ENCODE peak calls at places on chromosomes 3 and 15, in nine cellular contexts. One of them, this sample, is unnamed.

GRCh38 chr3:32399030-32399620 is 7.5 kb downstream of the CMTM7 start:
- DNase-seq in Peyer's patch: no peak
- DNase-seq in body of pancreas: peak
- DNase-seq in left ventricle myocardium inferior: no peak
- DNase-seq in astrocyte of the spinal cord: peak
- DNase-seq in HepG2: peak
- DNase-seq in AG04450: no peak
- DNase-seq in heart left ventricle: no peak
- DNase-seq in adrenal gland: no peak
- DNase-seq in this sample: no peak

GRCh38 chr3:184687363-184688049 is 24.4 kb downstream of the MAGEF1 start:
- DNase-seq in AG04450: no peak
- DNase-seq in body of pancreas: no peak
- DNase-seq in left ventricle myocardium inferior: peak
- DNase-seq in adrenal gland: peak
- DNase-seq in astrocyte of the spinal cord: no peak
- DNase-seq in heart left ventricle: peak
- DNase-seq in Peyer's patch: peak
- DNase-seq in HepG2: no peak
- DNase-seq in this sample: no peak

GRCh38 chr3:72776-73175 is 123.8 kb upstream of the CHL1 start:
- DNase-seq in HepG2: no peak
- DNase-seq in adrenal gland: no peak
- DNase-seq in body of pancreas: no peak
- DNase-seq in heart left ventricle: no peak
- DNase-seq in Peyer's patch: no peak
- DNase-seq in AG04450: no peak
- DNase-seq in astrocyte of the spinal cord: peak
- DNase-seq in left ventricle myocardium inferior: no peak
- DNase-seq in this sample: no peak

GRCh38 chr15:48331796-48332641 is 790 bp downstream of the DUT start:
- DNase-seq in Peyer's patch: peak
- DNase-seq in HepG2: peak
- DNase-seq in adrenal gland: peak
- DNase-seq in astrocyte of the spinal cord: no peak
- DNase-seq in AG04450: no peak
- DNase-seq in heart left ventricle: peak
- DNase-seq in left ventricle myocardium inferior: peak
- DNase-seq in body of pancreas: peak
- DNase-seq in this sample: peak

GRCh38 chr15:64915518-64916227 is 4.0 kb downstream of the ANKDD1A start:
- DNase-seq in AG04450: no peak
- DNase-seq in Peyer's patch: no peak
- DNase-seq in heart left ventricle: no peak
- DNase-seq in HepG2: no peak
- DNase-seq in body of pancreas: no peak
- DNase-seq in left ventricle myocardium inferior: no peak
- DNase-seq in adrenal gland: no peak
- DNase-seq in astrocyte of the spinal cord: no peak
- DNase-seq in this sample: no peak

GRCh38 chr3:186044973-186045372 is 63.9 kb downstream of the ETV5 start:
- DNase-seq in heart left ventricle: no peak
- DNase-seq in astrocyte of the spinal cord: peak
- DNase-seq in HepG2: peak
- DNase-seq in adrenal gland: no peak
- DNase-seq in Peyer's patch: no peak
- DNase-seq in body of pancreas: peak
- DNase-seq in AG04450: peak
- DNase-seq in left ventricle myocardium inferior: no peak
- DNase-seq in this sample: no peak

GRCh38 chr15:73633991-73634495 is 854 bp upstream of the NPTN start:
- DNase-seq in HepG2: peak
- DNase-seq in heart left ventricle: no peak
- DNase-seq in body of pancreas: no peak
- DNase-seq in Peyer's patch: no peak
- DNase-seq in left ventricle myocardium inferior: no peak
- DNase-seq in AG04450: peak
- DNase-seq in astrocyte of the spinal cord: peak
- DNase-seq in adrenal gland: no peak
- DNase-seq in this sample: no peak

GRCh38 chr3:63328386-63328785 is 50.3 kb downstream of the SYNPR start:
- DNase-seq in left ventricle myocardium inferior: no peak
- DNase-seq in heart left ventricle: peak
- DNase-seq in Peyer's patch: no peak
- DNase-seq in AG04450: no peak
- DNase-seq in HepG2: no peak
- DNase-seq in astrocyte of the spinal cord: peak
- DNase-seq in adrenal gland: no peak
- DNase-seq in body of pancreas: no peak
- DNase-seq in this sample: no peak

GRCh38 chr3:36155515-36155914 is 224.8 kb upstream of the STAC start:
- DNase-seq in HepG2: no peak
- DNase-seq in heart left ventricle: no peak
- DNase-seq in body of pancreas: no peak
- DNase-seq in AG04450: no peak
- DNase-seq in adrenal gland: no peak
- DNase-seq in left ventricle myocardium inferior: no peak
- DNase-seq in Peyer's patch: no peak
- DNase-seq in astrocyte of the spinal cord: no peak
- DNase-seq in this sample: no peak

DNA sequence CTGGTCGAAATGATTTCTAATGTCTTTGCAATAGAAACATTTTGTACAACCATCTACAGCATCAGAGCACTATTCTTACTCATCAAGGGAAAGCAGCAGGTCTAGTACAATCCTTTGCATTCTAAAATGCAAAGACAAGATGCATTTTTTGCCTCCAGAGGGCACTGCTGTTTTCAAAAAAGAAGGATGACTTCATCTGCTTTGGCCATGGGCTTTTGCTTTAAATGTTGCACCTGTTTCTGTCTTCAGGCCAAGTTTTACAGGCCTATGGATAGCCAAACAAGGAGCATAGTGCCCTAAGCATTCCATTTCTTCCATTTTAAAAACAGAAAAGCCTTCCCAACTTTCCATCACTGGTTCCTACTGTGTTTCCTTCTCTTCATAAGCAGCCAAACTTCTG is 3.4 kb downstream of the PARP9 start:
- DNase-seq in body of pancreas: peak
- DNase-seq in left ventricle myocardium inferior: no peak
- DNase-seq in astrocyte of the spinal cord: peak
- DNase-seq in AG04450: no peak
- DNase-seq in adrenal gland: peak
- DNase-seq in heart left ventricle: peak
- DNase-seq in HepG2: peak
- DNase-seq in Peyer's patch: peak
- DNase-seq in this sample: peak
- TF ChIP-seq CTCF in body of pancreas: peak
- TF ChIP-seq CTCF in left ventricle myocardium inferior: peak
- TF ChIP-seq CTCF in astrocyte of the spinal cord: peak
- TF ChIP-seq CTCF in AG04450: peak
- TF ChIP-seq CTCF in adrenal gland: peak
- TF ChIP-seq CTCF in heart left ventricle: peak
- TF ChIP-seq CTCF in HepG2: peak
- TF ChIP-seq CTCF in Peyer's patch: peak
- TF ChIP-seq CTCF in this sample: peak

GRCh38 chr15:100863406-100864198 is 16.0 kb upstream of the ALDH1A3 start:
- DNase-seq in AG04450: peak
- DNase-seq in astrocyte of the spinal cord: no peak
- DNase-seq in adrenal gland: no peak
- DNase-seq in Peyer's patch: peak
- DNase-seq in heart left ventricle: peak
- DNase-seq in HepG2: no peak
- DNase-seq in body of pancreas: peak
- DNase-seq in left ventricle myocardium inferior: peak
- DNase-seq in this sample: peak

GRCh38 chr15:100867476-100867875 is 12.2 kb upstream of the ALDH1A3 start:
- DNase-seq in left ventricle myocardium inferior: no peak
- DNase-seq in Peyer's patch: no peak
- DNase-seq in AG04450: no peak
- DNase-seq in adrenal gland: no peak
- DNase-seq in astrocyte of the spinal cord: no peak
- DNase-seq in heart left ventricle: no peak
- DNase-seq in body of pancreas: no peak
- DNase-seq in HepG2: no peak
- DNase-seq in this sample: peak

GRCh38 chr15:100873029-100873677 is 6.5 kb upstream of the ALDH1A3 start:
- DNase-seq in body of pancreas: peak
- DNase-seq in Peyer's patch: peak
- DNase-seq in AG04450: peak
- DNase-seq in adrenal gland: peak
- DNase-seq in HepG2: peak
- DNase-seq in astrocyte of the spinal cord: peak
- DNase-seq in left ventricle myocardium inferior: no peak
- DNase-seq in heart left ventricle: peak
- DNase-seq in this sample: peak

GRCh38 chr15:100866386-100867330 is 13.0 kb upstream of the ALDH1A3 start:
- DNase-seq in HepG2: no peak
- DNase-seq in body of pancreas: no peak
- DNase-seq in astrocyte of the spinal cord: no peak
- DNase-seq in AG04450: no peak
- DNase-seq in adrenal gland: no peak
- DNase-seq in Peyer's patch: no peak
- DNase-seq in heart left ventricle: no peak
- DNase-seq in left ventricle myocardium inferior: no peak
- DNase-seq in this sample: no peak

GRCh38 chr15:100869151-100869999 is 10.3 kb upstream of the ALDH1A3 start:
- DNase-seq in left ventricle myocardium inferior: no peak
- DNase-seq in body of pancreas: no peak
- DNase-seq in Peyer's patch: no peak
- DNase-seq in HepG2: no peak
- DNase-seq in astrocyte of the spinal cord: no peak
- DNase-seq in heart left ventricle: no peak
- DNase-seq in adrenal gland: no peak
- DNase-seq in AG04450: no peak
- DNase-seq in this sample: no peak
- TF ChIP-seq CTCF in left ventricle myocardium inferior: no peak
- TF ChIP-seq CTCF in body of pancreas: no peak
- TF ChIP-seq CTCF in Peyer's patch: no peak
- TF ChIP-seq CTCF in HepG2: peak
- TF ChIP-seq CTCF in astrocyte of the spinal cord: peak
- TF ChIP-seq CTCF in heart left ventricle: peak
- TF ChIP-seq CTCF in adrenal gland: no peak
- TF ChIP-seq CTCF in AG04450: peak
- TF ChIP-seq CTCF in this sample: peak

GRCh38 chr3:109806929-109807328 is 469.6 kb upstream of the DPPA4 start:
- DNase-seq in astrocyte of the spinal cord: peak
- DNase-seq in left ventricle myocardium inferior: no peak
- DNase-seq in Peyer's patch: no peak
- DNase-seq in body of pancreas: no peak
- DNase-seq in heart left ventricle: no peak
- DNase-seq in AG04450: no peak
- DNase-seq in HepG2: peak
- DNase-seq in adrenal gland: no peak
- DNase-seq in this sample: no peak

GRCh38 chr3:109804697-109805096 is 467.4 kb upstream of the DPPA4 start:
- DNase-seq in heart left ventricle: no peak
- DNase-seq in Peyer's patch: no peak
- DNase-seq in astrocyte of the spinal cord: no peak
- DNase-seq in adrenal gland: no peak
- DNase-seq in left ventricle myocardium inferior: no peak
- DNase-seq in AG04450: no peak
- DNase-seq in body of pancreas: no peak
- DNase-seq in HepG2: no peak
- DNase-seq in this sample: no peak

DNA sequence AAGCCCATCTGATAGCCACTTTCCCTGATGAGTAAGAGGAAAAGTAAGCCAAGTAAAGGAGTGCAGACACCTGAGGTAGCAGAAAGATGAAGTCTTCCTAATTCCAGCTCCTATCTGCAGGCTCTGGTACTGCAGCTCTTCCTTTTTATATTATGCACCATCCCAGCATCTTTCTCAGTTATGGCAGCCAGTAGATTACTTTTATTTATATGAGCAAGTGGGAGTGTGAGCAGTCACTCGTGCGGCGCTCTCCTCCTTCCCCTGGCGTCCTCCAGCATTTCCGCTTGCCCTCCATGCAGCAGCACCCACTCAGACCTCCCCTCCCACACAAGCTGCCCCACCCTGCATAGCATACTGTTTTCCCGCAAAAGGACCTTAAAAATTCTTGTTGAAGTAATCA is 465.9 kb upstream of the DPPA4 start:
- DNase-seq in astrocyte of the spinal cord: no peak
- DNase-seq in left ventricle myocardium inferior: no peak
- DNase-seq in AG04450: no peak
- DNase-seq in heart left ventricle: no peak
- DNase-seq in body of pancreas: no peak
- DNase-seq in HepG2: no peak
- DNase-seq in adrenal gland: no peak
- DNase-seq in Peyer's patch: no peak
- DNase-seq in this sample: no peak
- TF ChIP-seq CTCF in astrocyte of the spinal cord: peak
- TF ChIP-seq CTCF in left ventricle myocardium inferior: peak
- TF ChIP-seq CTCF in AG04450: peak
- TF ChIP-seq CTCF in heart left ventricle: peak
- TF ChIP-seq CTCF in body of pancreas: no peak
- TF ChIP-seq CTCF in HepG2: no peak
- TF ChIP-seq CTCF in adrenal gland: no peak
- TF ChIP-seq CTCF in Peyer's patch: no peak
- TF ChIP-seq CTCF in this sample: peak

GRCh38 chr15:93001881-93002280 is 87.1 kb downstream of the RGMA start:
- DNase-seq in Peyer's patch: no peak
- DNase-seq in HepG2: no peak
- DNase-seq in left ventricle myocardium inferior: no peak
- DNase-seq in heart left ventricle: no peak
- DNase-seq in adrenal gland: no peak
- DNase-seq in AG04450: no peak
- DNase-seq in body of pancreas: no peak
- DNase-seq in astrocyte of the spinal cord: no peak
- DNase-seq in this sample: no peak
- TF ChIP-seq CTCF in Peyer's patch: no peak
- TF ChIP-seq CTCF in HepG2: no peak
- TF ChIP-seq CTCF in left ventricle myocardium inferior: peak
- TF ChIP-seq CTCF in heart left ventricle: peak
- TF ChIP-seq CTCF in adrenal gland: no peak
- TF ChIP-seq CTCF in AG04450: peak
- TF ChIP-seq CTCF in body of pancreas: no peak
- TF ChIP-seq CTCF in astrocyte of the spinal cord: peak
- TF ChIP-seq CTCF in this sample: no peak

DNA sequence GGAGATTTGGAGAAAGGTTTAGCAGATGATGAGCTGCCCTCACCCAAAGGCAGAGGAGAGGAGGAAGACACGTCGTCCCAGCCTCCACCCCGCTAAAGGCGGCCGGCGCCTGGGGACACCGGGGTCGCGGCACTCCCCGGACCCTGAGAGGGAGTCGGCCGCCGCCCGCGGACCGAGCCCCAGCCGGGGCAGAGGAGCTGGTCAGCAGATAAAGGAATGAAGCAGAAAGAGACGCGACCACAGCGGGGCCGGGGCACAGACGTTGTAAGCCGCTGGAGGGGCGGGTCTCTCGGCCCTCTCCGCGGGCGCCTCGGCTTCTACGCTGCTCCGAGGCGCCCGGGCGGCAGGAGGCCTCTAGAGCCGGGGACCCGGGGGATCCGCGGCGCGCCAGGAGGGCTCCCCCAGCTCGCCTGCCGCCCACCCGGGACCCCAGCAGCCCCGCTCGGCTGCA is 477 bp downstream of the HERC1 start:
- DNase-seq in adrenal gland: peak
- DNase-seq in body of pancreas: peak
- DNase-seq in astrocyte of the spinal cord: peak
- DNase-seq in heart left ventricle: peak
- DNase-seq in HepG2: no peak
- DNase-seq in Peyer's patch: peak
- DNase-seq in left ventricle myocardium inferior: peak
- DNase-seq in AG04450: no peak
- DNase-seq in this sample: peak
- TF ChIP-seq CTCF in adrenal gland: no peak
- TF ChIP-seq CTCF in body of pancreas: no peak
- TF ChIP-seq CTCF in astrocyte of the spinal cord: no peak
- TF ChIP-seq CTCF in heart left ventricle: no peak
- TF ChIP-seq CTCF in HepG2: no peak
- TF ChIP-seq CTCF in Peyer's patch: no peak
- TF ChIP-seq CTCF in left ventricle myocardium inferior: no peak
- TF ChIP-seq CTCF in AG04450: no peak
- TF ChIP-seq CTCF in this sample: no peak